ENCODE peak calls at places on chromosomes 4 and X, in eight cellular contexts. Z, G, I, X, K, M, B and Y are unnamed samples.

GRCh38 chr4:73417973-73418372 is 13.9 kb downstream of the ALB start:
- DNase-seq in M (peak; percentile 24), Z (no peak), X (no peak), I (no peak), G (peak; percentile 20), K (no peak), B (peak; percentile 15), Y (peak; percentile 20)

GRCh38 chrX:87621697-87622096 is 104.1 kb downstream of the KLHL4 start:
- DNase-seq in M (no peak), G (peak; percentile 24), K (no peak), I (no peak), Z (no peak), X (no peak), B (no peak), Y (no peak)

GRCh38 chr4:75831856-75832405 is 70.3 kb downstream of the PPEF2 start:
- DNase-seq in Z (no peak), X (no peak), K (no peak), I (peak; percentile 43), G (no peak), B (no peak), M (peak; percentile 14), Y (no peak)

GRCh38 chrX:46168254-46168653 is 377.0 kb downstream of the ZNF674 start:
- DNase-seq in X (no peak), Z (no peak), I (no peak), K (no peak), G (no peak), B (no peak), M (no peak), Y (no peak)

GRCh38 chr4:148079945-148080344 is 348.1 kb downstream of the ARHGAP10 start:
- DNase-seq in M (no peak), I (no peak), K (no peak), Z (no peak), G (no peak), B (no peak), X (peak; percentile 36), Y (no peak)

GRCh38 chrX:117063224-117063623 is 600.4 kb upstream of the CT83 start:
- DNase-seq in G (no peak), B (no peak), Z (no peak), I (no peak), M (no peak), X (no peak), K (no peak), Y (no peak)

GRCh38 chr4:2261110-2261852 is 628 bp downstream of the MXD4 start:
- DNase-seq in X (no peak), K (peak; percentile 25), I (peak; percentile 20), Z (peak; percentile 66), M (peak; percentile 86), B (peak; percentile 67), G (peak; percentile 39), Y (peak; percentile 29)

GRCh38 chrX:13697440-13697839 is 8.5 kb downstream of the RAB9A start:
- DNase-seq in X (no peak), M (no peak), K (no peak), I (no peak), B (no peak), G (peak; percentile 25), Z (peak; percentile 56), Y (no peak)

GRCh38 chr4:117771647-117772337 is 262.5 kb upstream of the NDST3 start:
- DNase-seq in K (no peak), B (no peak), I (no peak), Z (no peak), M (peak; percentile 17), G (no peak), X (no peak), Y (no peak)

GRCh38 chrX:73262991-73263390 is 48.3 kb upstream of the NAP1L2 start:
- DNase-seq in K (no peak), M (peak; percentile 3), I (no peak), Z (no peak), X (no peak), B (peak; percentile 7), G (peak; percentile 18), Y (peak; percentile 15)

GRCh38 chr4:120331486-120332281 is 265.0 kb upstream of the MAD2L1 start:
- DNase-seq in I (no peak), G (peak; percentile 36), B (peak; percentile 1), Z (no peak), K (no peak), M (no peak), X (no peak), Y (no peak)

GRCh38 chr4:60088803-60089202 is 1111.3 kb upstream of the ADGRL3 start:
- DNase-seq in K (no peak), G (no peak), M (no peak), I (no peak), X (no peak), Z (no peak), B (no peak), Y (no peak)

GRCh38 chr4:879730-880079 is 52.4 kb downstream of the GAK start:
- DNase-seq in Z (peak; percentile 21), B (no peak), I (no peak), M (no peak), G (peak; percentile 16), K (peak; percentile 13), X (no peak), Y (no peak)

GRCh38 chr4:53066155-53066554 is 204.0 kb downstream of the RASL11B start:
- DNase-seq in B (no peak), I (no peak), M (no peak), G (no peak), Z (no peak), X (no peak), K (no peak), Y (no peak)